ENCODE peak calls at places on chromosome X, in eight cellular contexts. One of them, this sample, is unnamed.

GRCh38 chrX:22634081-22634480 is 361.4 kb downstream of the CBLL2 start:
- DNase-seq in neuronal stem cell: no peak
- DNase-seq in endodermal cell: no peak
- DNase-seq in kidney epithelial cell: no peak
- DNase-seq in HL-60: no peak
- DNase-seq in CD4-positive, alpha-beta memory T cell: no peak
- DNase-seq in foreskin fibroblast: peak; percentile 26
- DNase-seq in PC-3: no peak
- DNase-seq in this sample: no peak

GRCh38 chrX:47247206-47247998 is 14.6 kb downstream of the USP11 start:
- DNase-seq in neuronal stem cell: no peak
- DNase-seq in endodermal cell: no peak
- DNase-seq in kidney epithelial cell: no peak
- DNase-seq in HL-60: no peak
- DNase-seq in CD4-positive, alpha-beta memory T cell: no peak
- DNase-seq in foreskin fibroblast: peak; percentile 60
- DNase-seq in PC-3: peak; percentile 78
- DNase-seq in this sample: no peak

GRCh38 chrX:102546818-102547493 is 30.4 kb upstream of the TMSB15A start:
- DNase-seq in neuronal stem cell: no peak
- DNase-seq in endodermal cell: peak; percentile 28
- DNase-seq in kidney epithelial cell: no peak
- DNase-seq in HL-60: no peak
- DNase-seq in CD4-positive, alpha-beta memory T cell: no peak
- DNase-seq in foreskin fibroblast: no peak
- DNase-seq in PC-3: no peak
- DNase-seq in this sample: no peak

GRCh38 chrX:115344885-115345653 is 55.6 kb downstream of the LUZP4 start:
- DNase-seq in neuronal stem cell: peak; percentile 18
- DNase-seq in endodermal cell: peak; percentile 83
- DNase-seq in kidney epithelial cell: peak; percentile 83
- DNase-seq in HL-60: no peak
- DNase-seq in CD4-positive, alpha-beta memory T cell: no peak
- DNase-seq in foreskin fibroblast: peak; percentile 91
- DNase-seq in PC-3: peak; percentile 86
- DNase-seq in this sample: peak; percentile 71

GRCh38 chrX:71618303-71618721 is at the start of gene CXCR3:
- DNase-seq in neuronal stem cell: no peak
- DNase-seq in endodermal cell: no peak
- DNase-seq in kidney epithelial cell: no peak
- DNase-seq in HL-60: peak; percentile 82
- DNase-seq in CD4-positive, alpha-beta memory T cell: peak; percentile 56
- DNase-seq in foreskin fibroblast: no peak
- DNase-seq in PC-3: no peak
- DNase-seq in this sample: peak; percentile 62

GRCh38 chrX:9312922-9313867 is 151.7 kb upstream of the TBL1X start:
- DNase-seq in neuronal stem cell: no peak
- DNase-seq in endodermal cell: peak; percentile 78
- DNase-seq in kidney epithelial cell: no peak
- DNase-seq in HL-60: no peak
- DNase-seq in CD4-positive, alpha-beta memory T cell: peak; percentile 72
- DNase-seq in foreskin fibroblast: no peak
- DNase-seq in PC-3: peak; percentile 43
- DNase-seq in this sample: peak; percentile 72

GRCh38 chrX:102345916-102346315 is 93.9 kb downstream of the NXF2B start:
- DNase-seq in neuronal stem cell: peak; percentile 31
- DNase-seq in endodermal cell: peak; percentile 92
- DNase-seq in kidney epithelial cell: no peak
- DNase-seq in HL-60: no peak
- DNase-seq in CD4-positive, alpha-beta memory T cell: peak; percentile 54
- DNase-seq in foreskin fibroblast: peak; percentile 10
- DNase-seq in PC-3: peak; percentile 70
- DNase-seq in this sample: peak; percentile 17

GRCh38 chrX:39809326-39809725 is 288.4 kb downstream of the BCOR start:
- DNase-seq in neuronal stem cell: no peak
- DNase-seq in endodermal cell: peak; percentile 34
- DNase-seq in kidney epithelial cell: peak; percentile 18
- DNase-seq in HL-60: no peak
- DNase-seq in CD4-positive, alpha-beta memory T cell: no peak
- DNase-seq in foreskin fibroblast: peak; percentile 81
- DNase-seq in PC-3: peak; percentile 84
- DNase-seq in this sample: no peak

GRCh38 chrX:130994671-130995070 is 63.5 kb upstream of the ARHGAP36 start:
- DNase-seq in neuronal stem cell: peak; percentile 9
- DNase-seq in endodermal cell: peak; percentile 59
- DNase-seq in kidney epithelial cell: no peak
- DNase-seq in HL-60: no peak
- DNase-seq in CD4-positive, alpha-beta memory T cell: no peak
- DNase-seq in foreskin fibroblast: no peak
- DNase-seq in PC-3: peak; percentile 40
- DNase-seq in this sample: no peak

GRCh38 chrX:106963111-106963510 is 36.9 kb downstream of the MORC4 start:
- DNase-seq in neuronal stem cell: no peak
- DNase-seq in endodermal cell: no peak
- DNase-seq in kidney epithelial cell: no peak
- DNase-seq in HL-60: no peak
- DNase-seq in CD4-positive, alpha-beta memory T cell: no peak
- DNase-seq in foreskin fibroblast: no peak
- DNase-seq in PC-3: no peak
- DNase-seq in this sample: no peak

GRCh38 chrX:154466036-154466435 is 8.0 kb downstream of the PLXNA3 start:
- DNase-seq in neuronal stem cell: no peak
- DNase-seq in endodermal cell: no peak
- DNase-seq in kidney epithelial cell: no peak
- DNase-seq in HL-60: no peak
- DNase-seq in CD4-positive, alpha-beta memory T cell: no peak
- DNase-seq in foreskin fibroblast: no peak
- DNase-seq in PC-3: no peak
- DNase-seq in this sample: no peak

GRCh38 chrX:87634361-87634760 is 116.8 kb downstream of the KLHL4 start:
- DNase-seq in neuronal stem cell: no peak
- DNase-seq in endodermal cell: no peak
- DNase-seq in kidney epithelial cell: no peak
- DNase-seq in HL-60: no peak
- DNase-seq in CD4-positive, alpha-beta memory T cell: no peak
- DNase-seq in foreskin fibroblast: no peak
- DNase-seq in PC-3: no peak
- DNase-seq in this sample: no peak

GRCh38 chrX:129793604-129794191 is 13.9 kb downstream of the SASH3 start:
- DNase-seq in neuronal stem cell: no peak
- DNase-seq in endodermal cell: no peak
- DNase-seq in kidney epithelial cell: no peak
- DNase-seq in HL-60: no peak
- DNase-seq in CD4-positive, alpha-beta memory T cell: no peak
- DNase-seq in foreskin fibroblast: no peak
- DNase-seq in PC-3: no peak
- DNase-seq in this sample: no peak

GRCh38 chrX:110242371-110242770 is 75.5 kb downstream of the AMMECR1 start:
- DNase-seq in neuronal stem cell: no peak
- DNase-seq in endodermal cell: no peak
- DNase-seq in kidney epithelial cell: no peak
- DNase-seq in HL-60: no peak
- DNase-seq in CD4-positive, alpha-beta memory T cell: no peak
- DNase-seq in foreskin fibroblast: no peak
- DNase-seq in PC-3: no peak
- DNase-seq in this sample: no peak

GRCh38 chrX:69149466-69150293 is 15.6 kb downstream of the PJA1 start:
- DNase-seq in neuronal stem cell: peak; percentile 67
- DNase-seq in endodermal cell: peak; percentile 93
- DNase-seq in kidney epithelial cell: no peak
- DNase-seq in HL-60: no peak
- DNase-seq in CD4-positive, alpha-beta memory T cell: no peak
- DNase-seq in foreskin fibroblast: no peak
- DNase-seq in PC-3: no peak
- DNase-seq in this sample: no peak

GRCh38 chrX:100587846-100588245 is 3.1 kb downstream of the TNMD start:
- DNase-seq in neuronal stem cell: no peak
- DNase-seq in endodermal cell: no peak
- DNase-seq in kidney epithelial cell: no peak
- DNase-seq in HL-60: no peak
- DNase-seq in CD4-positive, alpha-beta memory T cell: no peak
- DNase-seq in foreskin fibroblast: no peak
- DNase-seq in PC-3: no peak
- DNase-seq in this sample: peak; percentile 43

GRCh38 chrX:63657821-63658220 is 127.2 kb downstream of the ARHGEF9 start:
- DNase-seq in neuronal stem cell: no peak
- DNase-seq in endodermal cell: no peak
- DNase-seq in kidney epithelial cell: no peak
- DNase-seq in HL-60: peak; percentile 46
- DNase-seq in CD4-positive, alpha-beta memory T cell: no peak
- DNase-seq in foreskin fibroblast: peak; percentile 54
- DNase-seq in PC-3: peak; percentile 6
- DNase-seq in this sample: no peak

DNA sequence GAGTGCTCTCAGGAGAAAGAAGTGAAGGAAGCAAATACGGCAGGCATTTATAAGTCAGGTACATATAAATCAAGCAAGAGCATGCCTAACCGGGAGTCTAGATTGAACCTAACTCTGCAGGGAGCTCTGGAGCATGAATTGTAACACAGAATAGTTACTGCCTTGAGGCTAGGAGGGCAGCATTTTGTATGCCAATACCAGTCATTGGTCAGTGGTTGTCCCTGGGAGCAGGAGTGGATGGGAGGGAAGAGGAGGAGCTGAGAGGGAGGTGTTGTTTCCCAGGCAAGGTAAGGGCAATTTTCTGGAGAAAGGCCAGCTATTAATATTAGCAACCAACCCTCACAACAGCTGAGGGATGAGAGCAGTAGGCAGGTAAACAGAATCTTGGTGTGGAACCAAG is 224.7 kb upstream of the DCAF8L1 start:
- DNase-seq in neuronal stem cell: no peak
- DNase-seq in endodermal cell: no peak
- DNase-seq in kidney epithelial cell: no peak
- DNase-seq in HL-60: no peak
- DNase-seq in CD4-positive, alpha-beta memory T cell: no peak
- DNase-seq in foreskin fibroblast: no peak
- DNase-seq in PC-3: no peak
- DNase-seq in this sample: no peak
- H3K4me3 ChIP-seq in neuronal stem cell: no peak overlapping the region
- H3K4me3 ChIP-seq in endodermal cell: no peak overlapping the region
- H3K4me3 ChIP-seq in kidney epithelial cell: no peak overlapping the region
- H3K4me3 ChIP-seq in HL-60: no peak overlapping the region
- H3K4me3 ChIP-seq in CD4-positive, alpha-beta memory T cell: no peak overlapping the region
- H3K4me3 ChIP-seq in foreskin fibroblast: no peak overlapping the region
- H3K4me3 ChIP-seq in PC-3: no peak overlapping the region
- H3K4me3 ChIP-seq in this sample: no peak overlapping the region

DNA sequence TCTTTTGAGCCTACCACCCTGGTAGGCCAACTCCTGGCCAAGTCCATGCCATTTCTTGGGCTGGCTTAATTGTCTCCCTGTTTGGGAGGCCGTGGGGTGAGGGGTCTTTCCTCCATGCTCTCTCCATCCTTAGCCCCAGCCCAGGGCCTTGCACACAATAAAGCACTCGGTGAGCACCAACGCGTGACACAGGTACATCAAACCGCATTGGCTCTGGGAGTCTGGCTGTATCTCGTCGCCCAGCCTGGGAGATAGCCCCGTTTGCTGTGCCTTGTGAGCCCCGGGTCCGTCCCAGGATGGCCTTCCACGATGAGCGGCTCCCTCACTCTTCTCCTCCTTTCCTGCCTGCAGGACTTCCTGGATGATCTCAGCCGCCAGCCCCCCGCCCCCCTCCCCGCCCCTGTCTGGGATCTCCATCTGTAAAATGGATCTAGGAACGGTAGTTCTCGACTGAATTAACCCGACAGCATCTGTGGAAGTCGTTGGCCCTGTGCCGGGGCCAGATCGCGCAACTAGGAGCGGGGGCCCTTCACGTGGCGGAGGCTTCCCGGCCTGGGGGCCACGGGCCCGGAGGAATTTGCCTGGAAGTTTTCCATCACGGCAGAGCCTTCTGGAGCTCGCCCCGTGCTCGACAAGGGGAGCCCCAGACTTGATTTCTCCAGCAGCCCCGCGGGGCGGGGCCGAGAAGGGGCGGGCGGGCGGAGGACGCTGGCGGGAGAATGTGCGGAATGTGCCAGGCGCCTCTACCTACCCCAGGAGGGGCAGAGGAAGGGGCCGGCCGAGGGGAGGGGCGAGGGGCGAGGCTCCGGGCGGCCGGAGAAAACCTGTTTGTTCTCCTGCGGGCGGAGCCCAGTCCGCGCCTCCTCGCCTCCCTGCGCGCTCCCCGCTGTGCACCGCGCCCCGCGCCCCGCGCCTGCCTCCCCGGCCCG is at the start of gene ZNF185:
- DNase-seq in neuronal stem cell: peak; percentile 42
- DNase-seq in endodermal cell: peak; percentile 93
- DNase-seq in kidney epithelial cell: no peak
- DNase-seq in HL-60: no peak
- DNase-seq in CD4-positive, alpha-beta memory T cell: no peak
- DNase-seq in foreskin fibroblast: peak; percentile 15
- DNase-seq in PC-3: peak; percentile 76
- DNase-seq in this sample: peak; percentile 56
- H3K4me3 ChIP-seq in neuronal stem cell: no peak within 1 kb of the TSS
- H3K4me3 ChIP-seq in endodermal cell: peak within 1 kb of the TSS; percentile 76
- H3K4me3 ChIP-seq in kidney epithelial cell: peak within 1 kb of the TSS; percentile 47
- H3K4me3 ChIP-seq in HL-60: no peak within 1 kb of the TSS
- H3K4me3 ChIP-seq in CD4-positive, alpha-beta memory T cell: no peak within 1 kb of the TSS
- H3K4me3 ChIP-seq in foreskin fibroblast: peak within 1 kb of the TSS; percentile 18
- H3K4me3 ChIP-seq in PC-3: peak within 1 kb of the TSS; percentile 82
- H3K4me3 ChIP-seq in this sample: no peak within 1 kb of the TSS

GRCh38 chrX:96383428-96383827 is 301.2 kb upstream of the DIAPH2 start:
- DNase-seq in neuronal stem cell: no peak
- DNase-seq in endodermal cell: no peak
- DNase-seq in kidney epithelial cell: no peak
- DNase-seq in HL-60: no peak
- DNase-seq in CD4-positive, alpha-beta memory T cell: no peak
- DNase-seq in foreskin fibroblast: no peak
- DNase-seq in PC-3: no peak
- DNase-seq in this sample: no peak

GRCh38 chrX:96389314-96390048 is 295.2 kb upstream of the DIAPH2 start:
- DNase-seq in neuronal stem cell: no peak
- DNase-seq in endodermal cell: no peak
- DNase-seq in kidney epithelial cell: no peak
- DNase-seq in HL-60: no peak
- DNase-seq in CD4-positive, alpha-beta memory T cell: no peak
- DNase-seq in foreskin fibroblast: no peak
- DNase-seq in PC-3: no peak
- DNase-seq in this sample: no peak

GRCh38 chrX:96387801-96388200 is 296.8 kb upstream of the DIAPH2 start:
- DNase-seq in neuronal stem cell: no peak
- DNase-seq in endodermal cell: no peak
- DNase-seq in kidney epithelial cell: no peak
- DNase-seq in HL-60: no peak
- DNase-seq in CD4-positive, alpha-beta memory T cell: no peak
- DNase-seq in foreskin fibroblast: no peak
- DNase-seq in PC-3: no peak
- DNase-seq in this sample: no peak

GRCh38 chrX:96386981-96387380 is 297.7 kb upstream of the DIAPH2 start:
- DNase-seq in neuronal stem cell: no peak
- DNase-seq in endodermal cell: no peak
- DNase-seq in kidney epithelial cell: peak; percentile 47
- DNase-seq in HL-60: no peak
- DNase-seq in CD4-positive, alpha-beta memory T cell: no peak
- DNase-seq in foreskin fibroblast: no peak
- DNase-seq in PC-3: no peak
- DNase-seq in this sample: no peak

GRCh38 chrX:96386325-96386724 is 298.3 kb upstream of the DIAPH2 start:
- DNase-seq in neuronal stem cell: no peak
- DNase-seq in endodermal cell: no peak
- DNase-seq in kidney epithelial cell: no peak
- DNase-seq in HL-60: no peak
- DNase-seq in CD4-positive, alpha-beta memory T cell: no peak
- DNase-seq in foreskin fibroblast: no peak
- DNase-seq in PC-3: no peak
- DNase-seq in this sample: no peak
- H3K4me3 ChIP-seq in neuronal stem cell: no peak overlapping the region
- H3K4me3 ChIP-seq in endodermal cell: no peak overlapping the region
- H3K4me3 ChIP-seq in kidney epithelial cell: no peak overlapping the region
- H3K4me3 ChIP-seq in HL-60: no peak overlapping the region
- H3K4me3 ChIP-seq in CD4-positive, alpha-beta memory T cell: no peak overlapping the region
- H3K4me3 ChIP-seq in foreskin fibroblast: no peak overlapping the region
- H3K4me3 ChIP-seq in PC-3: no peak overlapping the region
- H3K4me3 ChIP-seq in this sample: no peak overlapping the region

GRCh38 chrX:134369576-134369975 is 90.4 kb upstream of the HPRT1 start:
- DNase-seq in neuronal stem cell: no peak
- DNase-seq in endodermal cell: no peak
- DNase-seq in kidney epithelial cell: no peak
- DNase-seq in HL-60: no peak
- DNase-seq in CD4-positive, alpha-beta memory T cell: no peak
- DNase-seq in foreskin fibroblast: no peak
- DNase-seq in PC-3: no peak
- DNase-seq in this sample: no peak
- H3K4me3 ChIP-seq in neuronal stem cell: no peak overlapping the region
- H3K4me3 ChIP-seq in endodermal cell: no peak overlapping the region
- H3K4me3 ChIP-seq in kidney epithelial cell: no peak overlapping the region
- H3K4me3 ChIP-seq in HL-60: no peak overlapping the region
- H3K4me3 ChIP-seq in CD4-positive, alpha-beta memory T cell: no peak overlapping the region
- H3K4me3 ChIP-seq in foreskin fibroblast: no peak overlapping the region
- H3K4me3 ChIP-seq in PC-3: no peak overlapping the region
- H3K4me3 ChIP-seq in this sample: no peak overlapping the region